ENCODE peak calls at places on chromosomes 11 and 22, in ten cellular contexts. One of them, this sample, is unnamed.

GRCh38 chr22:48563966-48564330 is 1263.7 kb downstream of the BRD1 start:
- DNase-seq in adipocyte: no peak
- DNase-seq in uterus: no peak
- DNase-seq in stimulated activated CD8-positive, alpha-beta memory T cell treated with anti-CD3 and anti-CD28 coated beads, Interleukin-2, amount 100 ng/mL, for 48 hours: no peak
- DNase-seq in WTC11: no peak
- DNase-seq in left ventricle myocardium inferior: no peak
- DNase-seq in GM03348: no peak
- DNase-seq in pulmonary artery endothelial cell: no peak
- DNase-seq in posterior vena cava: no peak
- DNase-seq in effector CD4-positive, alpha-beta T cell: no peak
- DNase-seq in this sample: no peak

GRCh38 chr11:123434262-123434661 is 4.2 kb downstream of the GRAMD1B start:
- DNase-seq in adipocyte: no peak
- DNase-seq in posterior vena cava: no peak
- DNase-seq in uterus: no peak
- DNase-seq in WTC11: peak; percentile 48
- DNase-seq in effector CD4-positive, alpha-beta T cell: no peak
- DNase-seq in stimulated activated CD8-positive, alpha-beta memory T cell treated with anti-CD3 and anti-CD28 coated beads, Interleukin-2, amount 100 ng/mL, for 48 hours: no peak
- DNase-seq in left ventricle myocardium inferior: no peak
- DNase-seq in GM03348: peak; percentile 30
- DNase-seq in pulmonary artery endothelial cell: no peak
- DNase-seq in this sample: no peak

GRCh38 chr11:102254047-102254446 is 63.2 kb upstream of the BIRC3 start:
- DNase-seq in uterus: no peak
- DNase-seq in stimulated activated CD8-positive, alpha-beta memory T cell treated with anti-CD3 and anti-CD28 coated beads, Interleukin-2, amount 100 ng/mL, for 48 hours: no peak
- DNase-seq in WTC11: peak; percentile 21
- DNase-seq in left ventricle myocardium inferior: no peak
- DNase-seq in adipocyte: no peak
- DNase-seq in GM03348: no peak
- DNase-seq in pulmonary artery endothelial cell: no peak
- DNase-seq in posterior vena cava: no peak
- DNase-seq in effector CD4-positive, alpha-beta T cell: no peak
- DNase-seq in this sample: no peak

GRCh38 chr22:50621948-50622722 is 5.8 kb downstream of the ARSA start:
- DNase-seq in left ventricle myocardium inferior: no peak
- DNase-seq in WTC11: no peak
- DNase-seq in pulmonary artery endothelial cell: no peak
- DNase-seq in posterior vena cava: peak; percentile 74
- DNase-seq in uterus: no peak
- DNase-seq in stimulated activated CD8-positive, alpha-beta memory T cell treated with anti-CD3 and anti-CD28 coated beads, Interleukin-2, amount 100 ng/mL, for 48 hours: no peak
- DNase-seq in effector CD4-positive, alpha-beta T cell: no peak
- DNase-seq in GM03348: peak; percentile 19
- DNase-seq in adipocyte: peak; percentile 24
- DNase-seq in this sample: no peak

GRCh38 chr11:93648168-93648567 is 13.3 kb upstream of the CEP295 start:
- DNase-seq in pulmonary artery endothelial cell: no peak
- DNase-seq in posterior vena cava: no peak
- DNase-seq in left ventricle myocardium inferior: no peak
- DNase-seq in effector CD4-positive, alpha-beta T cell: no peak
- DNase-seq in adipocyte: peak; percentile 13
- DNase-seq in WTC11: no peak
- DNase-seq in GM03348: peak; percentile 18
- DNase-seq in stimulated activated CD8-positive, alpha-beta memory T cell treated with anti-CD3 and anti-CD28 coated beads, Interleukin-2, amount 100 ng/mL, for 48 hours: no peak
- DNase-seq in uterus: no peak
- DNase-seq in this sample: no peak

GRCh38 chr11:88535916-88536547 is 198.5 kb upstream of the CTSC start:
- DNase-seq in pulmonary artery endothelial cell: peak; percentile 85
- DNase-seq in posterior vena cava: no peak
- DNase-seq in GM03348: peak; percentile 77
- DNase-seq in uterus: no peak
- DNase-seq in WTC11: no peak
- DNase-seq in left ventricle myocardium inferior: no peak
- DNase-seq in effector CD4-positive, alpha-beta T cell: no peak
- DNase-seq in adipocyte: peak; percentile 85
- DNase-seq in stimulated activated CD8-positive, alpha-beta memory T cell treated with anti-CD3 and anti-CD28 coated beads, Interleukin-2, amount 100 ng/mL, for 48 hours: no peak
- DNase-seq in this sample: no peak

GRCh38 chr11:117983163-117983475 is 3.1 kb upstream of the IL10RA start:
- DNase-seq in adipocyte: no peak
- DNase-seq in posterior vena cava: no peak
- DNase-seq in left ventricle myocardium inferior: no peak
- DNase-seq in WTC11: no peak
- DNase-seq in uterus: no peak
- DNase-seq in GM03348: no peak
- DNase-seq in effector CD4-positive, alpha-beta T cell: no peak
- DNase-seq in stimulated activated CD8-positive, alpha-beta memory T cell treated with anti-CD3 and anti-CD28 coated beads, Interleukin-2, amount 100 ng/mL, for 48 hours: no peak
- DNase-seq in pulmonary artery endothelial cell: no peak
- DNase-seq in this sample: no peak

GRCh38 chr22:18091916-18092526 is 14.2 kb downstream of the PEX26 start:
- DNase-seq in GM03348: peak; percentile 82
- DNase-seq in uterus: peak; percentile 77
- DNase-seq in posterior vena cava: peak; percentile 88
- DNase-seq in left ventricle myocardium inferior: peak; percentile 80
- DNase-seq in WTC11: no peak
- DNase-seq in effector CD4-positive, alpha-beta T cell: peak; percentile 12
- DNase-seq in pulmonary artery endothelial cell: peak; percentile 67
- DNase-seq in adipocyte: no peak
- DNase-seq in stimulated activated CD8-positive, alpha-beta memory T cell treated with anti-CD3 and anti-CD28 coated beads, Interleukin-2, amount 100 ng/mL, for 48 hours: no peak
- DNase-seq in this sample: peak; percentile 17

GRCh38 chr22:31944700-31945477 is 554 bp downstream of the YWHAH start:
- DNase-seq in effector CD4-positive, alpha-beta T cell: peak; percentile 25
- DNase-seq in GM03348: peak; percentile 81
- DNase-seq in stimulated activated CD8-positive, alpha-beta memory T cell treated with anti-CD3 and anti-CD28 coated beads, Interleukin-2, amount 100 ng/mL, for 48 hours: peak; percentile 21
- DNase-seq in uterus: no peak
- DNase-seq in pulmonary artery endothelial cell: no peak
- DNase-seq in adipocyte: peak; percentile 62
- DNase-seq in left ventricle myocardium inferior: peak; percentile 65
- DNase-seq in WTC11: peak; percentile 48
- DNase-seq in posterior vena cava: peak; percentile 83
- DNase-seq in this sample: peak; percentile 17

GRCh38 chr11:122178795-122179194 is 62.8 kb upstream of the BLID start:
- DNase-seq in pulmonary artery endothelial cell: no peak
- DNase-seq in WTC11: no peak
- DNase-seq in uterus: no peak
- DNase-seq in effector CD4-positive, alpha-beta T cell: no peak
- DNase-seq in posterior vena cava: no peak
- DNase-seq in stimulated activated CD8-positive, alpha-beta memory T cell treated with anti-CD3 and anti-CD28 coated beads, Interleukin-2, amount 100 ng/mL, for 48 hours: no peak
- DNase-seq in adipocyte: no peak
- DNase-seq in GM03348: no peak
- DNase-seq in left ventricle myocardium inferior: no peak
- DNase-seq in this sample: no peak

GRCh38 chr22:33030923-33031525 is 27.2 kb downstream of the SYN3 start:
- DNase-seq in pulmonary artery endothelial cell: no peak
- DNase-seq in posterior vena cava: no peak
- DNase-seq in left ventricle myocardium inferior: no peak
- DNase-seq in adipocyte: no peak
- DNase-seq in effector CD4-positive, alpha-beta T cell: no peak
- DNase-seq in stimulated activated CD8-positive, alpha-beta memory T cell treated with anti-CD3 and anti-CD28 coated beads, Interleukin-2, amount 100 ng/mL, for 48 hours: no peak
- DNase-seq in uterus: no peak
- DNase-seq in GM03348: no peak
- DNase-seq in WTC11: no peak
- DNase-seq in this sample: no peak

GRCh38 chr22:36253523-36254490 is 874 bp downstream of the APOL1 start:
- DNase-seq in adipocyte: peak; percentile 49
- DNase-seq in stimulated activated CD8-positive, alpha-beta memory T cell treated with anti-CD3 and anti-CD28 coated beads, Interleukin-2, amount 100 ng/mL, for 48 hours: no peak
- DNase-seq in GM03348: no peak
- DNase-seq in pulmonary artery endothelial cell: no peak
- DNase-seq in uterus: no peak
- DNase-seq in posterior vena cava: peak; percentile 74
- DNase-seq in WTC11: no peak
- DNase-seq in effector CD4-positive, alpha-beta T cell: no peak
- DNase-seq in left ventricle myocardium inferior: no peak
- DNase-seq in this sample: no peak

GRCh38 chr11:106468091-106468490 is 390.6 kb downstream of the AASDHPPT start:
- DNase-seq in left ventricle myocardium inferior: no peak
- DNase-seq in GM03348: no peak
- DNase-seq in adipocyte: peak; percentile 30
- DNase-seq in uterus: no peak
- DNase-seq in effector CD4-positive, alpha-beta T cell: no peak
- DNase-seq in stimulated activated CD8-positive, alpha-beta memory T cell treated with anti-CD3 and anti-CD28 coated beads, Interleukin-2, amount 100 ng/mL, for 48 hours: no peak
- DNase-seq in posterior vena cava: no peak
- DNase-seq in WTC11: no peak
- DNase-seq in pulmonary artery endothelial cell: no peak
- DNase-seq in this sample: no peak

GRCh38 chr11:19632435-19632834 is 80.2 kb upstream of the NAV2 start:
- DNase-seq in stimulated activated CD8-positive, alpha-beta memory T cell treated with anti-CD3 and anti-CD28 coated beads, Interleukin-2, amount 100 ng/mL, for 48 hours: no peak
- DNase-seq in effector CD4-positive, alpha-beta T cell: no peak
- DNase-seq in adipocyte: peak; percentile 31
- DNase-seq in WTC11: no peak
- DNase-seq in pulmonary artery endothelial cell: no peak
- DNase-seq in uterus: no peak
- DNase-seq in left ventricle myocardium inferior: no peak
- DNase-seq in GM03348: peak; percentile 34
- DNase-seq in posterior vena cava: no peak
- DNase-seq in this sample: no peak

GRCh38 chr11:74685905-74686304 is 45.3 kb downstream of the CHRDL2 start:
- DNase-seq in posterior vena cava: peak; percentile 76
- DNase-seq in stimulated activated CD8-positive, alpha-beta memory T cell treated with anti-CD3 and anti-CD28 coated beads, Interleukin-2, amount 100 ng/mL, for 48 hours: no peak
- DNase-seq in WTC11: no peak
- DNase-seq in GM03348: no peak
- DNase-seq in uterus: peak; percentile 10
- DNase-seq in adipocyte: no peak
- DNase-seq in pulmonary artery endothelial cell: no peak
- DNase-seq in left ventricle myocardium inferior: no peak
- DNase-seq in effector CD4-positive, alpha-beta T cell: no peak
- DNase-seq in this sample: no peak

GRCh38 chr22:19605508-19606331 is 81.5 kb upstream of the CLDN5 start:
- DNase-seq in uterus: no peak
- DNase-seq in stimulated activated CD8-positive, alpha-beta memory T cell treated with anti-CD3 and anti-CD28 coated beads, Interleukin-2, amount 100 ng/mL, for 48 hours: no peak
- DNase-seq in posterior vena cava: no peak
- DNase-seq in adipocyte: no peak
- DNase-seq in effector CD4-positive, alpha-beta T cell: no peak
- DNase-seq in left ventricle myocardium inferior: no peak
- DNase-seq in GM03348: no peak
- DNase-seq in WTC11: no peak
- DNase-seq in pulmonary artery endothelial cell: no peak
- DNase-seq in this sample: no peak

GRCh38 chr11:16879690-16880089 is 134.5 kb downstream of the PLEKHA7 start:
- DNase-seq in GM03348: no peak
- DNase-seq in uterus: no peak
- DNase-seq in posterior vena cava: no peak
- DNase-seq in effector CD4-positive, alpha-beta T cell: no peak
- DNase-seq in left ventricle myocardium inferior: no peak
- DNase-seq in stimulated activated CD8-positive, alpha-beta memory T cell treated with anti-CD3 and anti-CD28 coated beads, Interleukin-2, amount 100 ng/mL, for 48 hours: no peak
- DNase-seq in WTC11: no peak
- DNase-seq in pulmonary artery endothelial cell: no peak
- DNase-seq in adipocyte: no peak
- DNase-seq in this sample: no peak

GRCh38 chr11:17921620-17922473 is 91.0 kb downstream of the SERGEF start:
- DNase-seq in posterior vena cava: no peak
- DNase-seq in left ventricle myocardium inferior: no peak
- DNase-seq in GM03348: peak; percentile 44
- DNase-seq in uterus: no peak
- DNase-seq in adipocyte: peak; percentile 79
- DNase-seq in WTC11: no peak
- DNase-seq in effector CD4-positive, alpha-beta T cell: no peak
- DNase-seq in pulmonary artery endothelial cell: no peak
- DNase-seq in stimulated activated CD8-positive, alpha-beta memory T cell treated with anti-CD3 and anti-CD28 coated beads, Interleukin-2, amount 100 ng/mL, for 48 hours: no peak
- DNase-seq in this sample: no peak

GRCh38 chr11:24965780-24966179 is 468.9 kb downstream of the LUZP2 start:
- DNase-seq in adipocyte: no peak
- DNase-seq in WTC11: no peak
- DNase-seq in posterior vena cava: no peak
- DNase-seq in stimulated activated CD8-positive, alpha-beta memory T cell treated with anti-CD3 and anti-CD28 coated beads, Interleukin-2, amount 100 ng/mL, for 48 hours: no peak
- DNase-seq in left ventricle myocardium inferior: no peak
- DNase-seq in pulmonary artery endothelial cell: no peak
- DNase-seq in GM03348: no peak
- DNase-seq in uterus: no peak
- DNase-seq in effector CD4-positive, alpha-beta T cell: no peak
- DNase-seq in this sample: no peak

GRCh38 chr11:9524001-9524400 is 49.5 kb upstream of the WEE1 start:
- DNase-seq in left ventricle myocardium inferior: no peak
- DNase-seq in adipocyte: no peak
- DNase-seq in stimulated activated CD8-positive, alpha-beta memory T cell treated with anti-CD3 and anti-CD28 coated beads, Interleukin-2, amount 100 ng/mL, for 48 hours: no peak
- DNase-seq in posterior vena cava: no peak
- DNase-seq in uterus: no peak
- DNase-seq in pulmonary artery endothelial cell: no peak
- DNase-seq in effector CD4-positive, alpha-beta T cell: no peak
- DNase-seq in GM03348: no peak
- DNase-seq in WTC11: no peak
- DNase-seq in this sample: no peak

GRCh38 chr11:126919147-126919823 is 81.3 kb downstream of the KIRREL3 start:
- DNase-seq in GM03348: no peak
- DNase-seq in stimulated activated CD8-positive, alpha-beta memory T cell treated with anti-CD3 and anti-CD28 coated beads, Interleukin-2, amount 100 ng/mL, for 48 hours: no peak
- DNase-seq in WTC11: no peak
- DNase-seq in uterus: no peak
- DNase-seq in left ventricle myocardium inferior: no peak
- DNase-seq in posterior vena cava: no peak
- DNase-seq in effector CD4-positive, alpha-beta T cell: no peak
- DNase-seq in pulmonary artery endothelial cell: no peak
- DNase-seq in adipocyte: no peak
- DNase-seq in this sample: no peak

GRCh38 chr22:44493206-44493605 is 4.8 kb downstream of the RTL6 start:
- DNase-seq in left ventricle myocardium inferior: no peak
- DNase-seq in WTC11: no peak
- DNase-seq in GM03348: no peak
- DNase-seq in pulmonary artery endothelial cell: no peak
- DNase-seq in effector CD4-positive, alpha-beta T cell: no peak
- DNase-seq in stimulated activated CD8-positive, alpha-beta memory T cell treated with anti-CD3 and anti-CD28 coated beads, Interleukin-2, amount 100 ng/mL, for 48 hours: no peak
- DNase-seq in adipocyte: no peak
- DNase-seq in posterior vena cava: no peak
- DNase-seq in uterus: no peak
- DNase-seq in this sample: no peak

GRCh38 chr22:42868751-42869251 is 11.7 kb upstream of the ARFGAP3 start:
- DNase-seq in adipocyte: no peak
- DNase-seq in WTC11: no peak
- DNase-seq in uterus: peak; percentile 37
- DNase-seq in effector CD4-positive, alpha-beta T cell: no peak
- DNase-seq in stimulated activated CD8-positive, alpha-beta memory T cell treated with anti-CD3 and anti-CD28 coated beads, Interleukin-2, amount 100 ng/mL, for 48 hours: no peak
- DNase-seq in GM03348: no peak
- DNase-seq in left ventricle myocardium inferior: peak; percentile 72
- DNase-seq in pulmonary artery endothelial cell: no peak
- DNase-seq in posterior vena cava: no peak
- DNase-seq in this sample: no peak

GRCh38 chr22:43474161-43475101 is 62.6 kb downstream of the MPPED1 start:
- DNase-seq in adipocyte: no peak
- DNase-seq in left ventricle myocardium inferior: no peak
- DNase-seq in GM03348: no peak
- DNase-seq in posterior vena cava: no peak
- DNase-seq in stimulated activated CD8-positive, alpha-beta memory T cell treated with anti-CD3 and anti-CD28 coated beads, Interleukin-2, amount 100 ng/mL, for 48 hours: no peak
- DNase-seq in WTC11: no peak
- DNase-seq in effector CD4-positive, alpha-beta T cell: no peak
- DNase-seq in pulmonary artery endothelial cell: no peak
- DNase-seq in uterus: no peak
- DNase-seq in this sample: no peak

GRCh38 chr22:28799125-28799833 is 1.1 kb downstream of the XBP1 start:
- DNase-seq in pulmonary artery endothelial cell: peak; percentile 63
- DNase-seq in GM03348: peak; percentile 86
- DNase-seq in stimulated activated CD8-positive, alpha-beta memory T cell treated with anti-CD3 and anti-CD28 coated beads, Interleukin-2, amount 100 ng/mL, for 48 hours: no peak
- DNase-seq in WTC11: no peak
- DNase-seq in left ventricle myocardium inferior: no peak
- DNase-seq in effector CD4-positive, alpha-beta T cell: no peak
- DNase-seq in posterior vena cava: peak; percentile 83
- DNase-seq in adipocyte: peak; percentile 95
- DNase-seq in uterus: peak; percentile 66
- DNase-seq in this sample: no peak

GRCh38 chr11:117876341-117877119 is at the start of gene FXYD6:
- DNase-seq in adipocyte: peak; percentile 40
- DNase-seq in pulmonary artery endothelial cell: no peak
- DNase-seq in WTC11: peak; percentile 71
- DNase-seq in left ventricle myocardium inferior: peak; percentile 73
- DNase-seq in GM03348: no peak
- DNase-seq in effector CD4-positive, alpha-beta T cell: no peak
- DNase-seq in stimulated activated CD8-positive, alpha-beta memory T cell treated with anti-CD3 and anti-CD28 coated beads, Interleukin-2, amount 100 ng/mL, for 48 hours: no peak
- DNase-seq in posterior vena cava: peak; percentile 87
- DNase-seq in uterus: peak; percentile 78
- DNase-seq in this sample: no peak

GRCh38 chr11:66720223-66720898 is 8.7 kb downstream of the SPTBN2 start:
- DNase-seq in pulmonary artery endothelial cell: peak; percentile 15
- DNase-seq in posterior vena cava: no peak
- DNase-seq in GM03348: no peak
- DNase-seq in effector CD4-positive, alpha-beta T cell: no peak
- DNase-seq in adipocyte: peak; percentile 37
- DNase-seq in left ventricle myocardium inferior: no peak
- DNase-seq in uterus: no peak
- DNase-seq in WTC11: peak; percentile 84
- DNase-seq in stimulated activated CD8-positive, alpha-beta memory T cell treated with anti-CD3 and anti-CD28 coated beads, Interleukin-2, amount 100 ng/mL, for 48 hours: peak; percentile 41
- DNase-seq in this sample: no peak

GRCh38 chr11:16511109-16511806 is 154.9 kb upstream of the SOX6 start:
- DNase-seq in WTC11: no peak
- DNase-seq in adipocyte: peak; percentile 66
- DNase-seq in pulmonary artery endothelial cell: no peak
- DNase-seq in stimulated activated CD8-positive, alpha-beta memory T cell treated with anti-CD3 and anti-CD28 coated beads, Interleukin-2, amount 100 ng/mL, for 48 hours: no peak
- DNase-seq in posterior vena cava: no peak
- DNase-seq in GM03348: no peak
- DNase-seq in left ventricle myocardium inferior: no peak
- DNase-seq in uterus: no peak
- DNase-seq in effector CD4-positive, alpha-beta T cell: no peak
- DNase-seq in this sample: no peak

This sample was measured in effector memory CD4-positive, alpha-beta T cell.